ENCODE peak calls at places on chromosomes 5 and 9, in eight cellular contexts. One of them, this sample, is unnamed.

GRCh38 chr5:117800261-117800660 is 1188.1 kb downstream of the DTWD2 start:
- DNase-seq in activated CD8-positive, alpha-beta memory T cell treated with anti-CD3 and anti-CD28 coated beads for 48 hours: no peak
- DNase-seq in CD8-positive, alpha-beta T cell: no peak
- DNase-seq in H9: no peak
- DNase-seq in BJ: no peak
- DNase-seq in psoas muscle: no peak
- DNase-seq in A549: no peak
- DNase-seq in AG10803: no peak
- DNase-seq in this sample: no peak

GRCh38 chr9:93009337-93010015 is 49.0 kb upstream of the SUSD3 start:
- DNase-seq in activated CD8-positive, alpha-beta memory T cell treated with anti-CD3 and anti-CD28 coated beads for 48 hours: no peak
- DNase-seq in CD8-positive, alpha-beta T cell: peak; percentile 29
- DNase-seq in H9: peak; percentile 20
- DNase-seq in BJ: no peak
- DNase-seq in psoas muscle: no peak
- DNase-seq in A549: no peak
- DNase-seq in AG10803: no peak
- DNase-seq in this sample: no peak

GRCh38 chr5:110441035-110441434 is 285.4 kb downstream of the TMEM232 start:
- DNase-seq in activated CD8-positive, alpha-beta memory T cell treated with anti-CD3 and anti-CD28 coated beads for 48 hours: no peak
- DNase-seq in CD8-positive, alpha-beta T cell: no peak
- DNase-seq in H9: peak; percentile 36
- DNase-seq in BJ: no peak
- DNase-seq in psoas muscle: no peak
- DNase-seq in A549: no peak
- DNase-seq in AG10803: peak; percentile 58
- DNase-seq in this sample: no peak

GRCh38 chr5:2553611-2554010 is 197.9 kb downstream of the IRX2 start:
- DNase-seq in activated CD8-positive, alpha-beta memory T cell treated with anti-CD3 and anti-CD28 coated beads for 48 hours: no peak
- DNase-seq in CD8-positive, alpha-beta T cell: no peak
- DNase-seq in H9: no peak
- DNase-seq in BJ: no peak
- DNase-seq in psoas muscle: no peak
- DNase-seq in A549: no peak
- DNase-seq in AG10803: no peak
- DNase-seq in this sample: no peak

GRCh38 chr5:39501403-39501802 is 76.6 kb upstream of the DAB2 start:
- DNase-seq in activated CD8-positive, alpha-beta memory T cell treated with anti-CD3 and anti-CD28 coated beads for 48 hours: no peak
- DNase-seq in CD8-positive, alpha-beta T cell: no peak
- DNase-seq in H9: no peak
- DNase-seq in BJ: no peak
- DNase-seq in psoas muscle: peak; percentile 45
- DNase-seq in A549: no peak
- DNase-seq in AG10803: peak; percentile 93
- DNase-seq in this sample: no peak

GRCh38 chr9:89448381-89448780 is 49.5 kb downstream of the SEMA4D start:
- DNase-seq in activated CD8-positive, alpha-beta memory T cell treated with anti-CD3 and anti-CD28 coated beads for 48 hours: no peak
- DNase-seq in CD8-positive, alpha-beta T cell: no peak
- DNase-seq in H9: no peak
- DNase-seq in BJ: no peak
- DNase-seq in psoas muscle: no peak
- DNase-seq in A549: no peak
- DNase-seq in AG10803: no peak
- DNase-seq in this sample: no peak

GRCh38 chr9:10855847-10856246 is 243.0 kb upstream of the PTPRD start:
- DNase-seq in activated CD8-positive, alpha-beta memory T cell treated with anti-CD3 and anti-CD28 coated beads for 48 hours: no peak
- DNase-seq in CD8-positive, alpha-beta T cell: no peak
- DNase-seq in H9: no peak
- DNase-seq in BJ: no peak
- DNase-seq in psoas muscle: no peak
- DNase-seq in A549: no peak
- DNase-seq in AG10803: no peak
- DNase-seq in this sample: no peak

GRCh38 chr9:35906923-35907699 is 1.1 kb downstream of the HRCT1 start:
- DNase-seq in activated CD8-positive, alpha-beta memory T cell treated with anti-CD3 and anti-CD28 coated beads for 48 hours: no peak
- DNase-seq in CD8-positive, alpha-beta T cell: no peak
- DNase-seq in H9: no peak
- DNase-seq in BJ: no peak
- DNase-seq in psoas muscle: peak; percentile 76
- DNase-seq in A549: no peak
- DNase-seq in AG10803: peak; percentile 91
- DNase-seq in this sample: no peak

GRCh38 chr9:109143881-109144562 is 23.0 kb downstream of the FRRS1L start:
- DNase-seq in activated CD8-positive, alpha-beta memory T cell treated with anti-CD3 and anti-CD28 coated beads for 48 hours: no peak
- DNase-seq in CD8-positive, alpha-beta T cell: no peak
- DNase-seq in H9: peak; percentile 48
- DNase-seq in BJ: no peak
- DNase-seq in psoas muscle: no peak
- DNase-seq in A549: peak; percentile 64
- DNase-seq in AG10803: peak; percentile 28
- DNase-seq in this sample: no peak

GRCh38 chr5:179110528-179110927 is 50.4 kb downstream of the ZNF354C start:
- DNase-seq in activated CD8-positive, alpha-beta memory T cell treated with anti-CD3 and anti-CD28 coated beads for 48 hours: no peak
- DNase-seq in CD8-positive, alpha-beta T cell: no peak
- DNase-seq in H9: no peak
- DNase-seq in BJ: no peak
- DNase-seq in psoas muscle: no peak
- DNase-seq in A549: no peak
- DNase-seq in AG10803: no peak
- DNase-seq in this sample: peak; percentile 51

GRCh38 chr5:110880413-110880812 is 141.6 kb downstream of the SLC25A46 start:
- DNase-seq in activated CD8-positive, alpha-beta memory T cell treated with anti-CD3 and anti-CD28 coated beads for 48 hours: no peak
- DNase-seq in CD8-positive, alpha-beta T cell: no peak
- DNase-seq in H9: no peak
- DNase-seq in BJ: no peak
- DNase-seq in psoas muscle: no peak
- DNase-seq in A549: no peak
- DNase-seq in AG10803: peak; percentile 11
- DNase-seq in this sample: no peak

GRCh38 chr5:68680376-68680775 is 413.4 kb upstream of the SLC30A5 start:
- DNase-seq in activated CD8-positive, alpha-beta memory T cell treated with anti-CD3 and anti-CD28 coated beads for 48 hours: no peak
- DNase-seq in CD8-positive, alpha-beta T cell: no peak
- DNase-seq in H9: no peak
- DNase-seq in BJ: no peak
- DNase-seq in psoas muscle: no peak
- DNase-seq in A549: no peak
- DNase-seq in AG10803: peak; percentile 42
- DNase-seq in this sample: no peak

GRCh38 chr5:109234381-109234780 is 175.4 kb downstream of the PJA2 start:
- DNase-seq in activated CD8-positive, alpha-beta memory T cell treated with anti-CD3 and anti-CD28 coated beads for 48 hours: no peak
- DNase-seq in CD8-positive, alpha-beta T cell: no peak
- DNase-seq in H9: no peak
- DNase-seq in BJ: no peak
- DNase-seq in psoas muscle: no peak
- DNase-seq in A549: no peak
- DNase-seq in AG10803: no peak
- DNase-seq in this sample: no peak

GRCh38 chr9:110115868-110116542 is 92.0 kb downstream of the C9orf152 start:
- DNase-seq in activated CD8-positive, alpha-beta memory T cell treated with anti-CD3 and anti-CD28 coated beads for 48 hours: no peak
- DNase-seq in CD8-positive, alpha-beta T cell: no peak
- DNase-seq in H9: no peak
- DNase-seq in BJ: no peak
- DNase-seq in psoas muscle: no peak
- DNase-seq in A549: no peak
- DNase-seq in AG10803: peak; percentile 77
- DNase-seq in this sample: no peak

GRCh38 chr5:133298447-133298846 is 246.6 kb downstream of the HSPA4 start:
- DNase-seq in activated CD8-positive, alpha-beta memory T cell treated with anti-CD3 and anti-CD28 coated beads for 48 hours: no peak
- DNase-seq in CD8-positive, alpha-beta T cell: no peak
- DNase-seq in H9: no peak
- DNase-seq in BJ: no peak
- DNase-seq in psoas muscle: no peak
- DNase-seq in A549: no peak
- DNase-seq in AG10803: no peak
- DNase-seq in this sample: no peak

GRCh38 chr5:54249210-54250028 is 61.0 kb downstream of the ARL15 start:
- DNase-seq in activated CD8-positive, alpha-beta memory T cell treated with anti-CD3 and anti-CD28 coated beads for 48 hours: no peak
- DNase-seq in CD8-positive, alpha-beta T cell: peak; percentile 56
- DNase-seq in H9: no peak
- DNase-seq in BJ: no peak
- DNase-seq in psoas muscle: no peak
- DNase-seq in A549: no peak
- DNase-seq in AG10803: peak; percentile 59
- DNase-seq in this sample: no peak

GRCh38 chr5:14165375-14166091 is 22.4 kb downstream of the TRIO start:
- DNase-seq in activated CD8-positive, alpha-beta memory T cell treated with anti-CD3 and anti-CD28 coated beads for 48 hours: no peak
- DNase-seq in CD8-positive, alpha-beta T cell: no peak
- DNase-seq in H9: no peak
- DNase-seq in BJ: no peak
- DNase-seq in psoas muscle: no peak
- DNase-seq in A549: peak; percentile 89
- DNase-seq in AG10803: peak; percentile 42
- DNase-seq in this sample: no peak

GRCh38 chr5:53480474-53481353 is at the start of gene FST:
- DNase-seq in activated CD8-positive, alpha-beta memory T cell treated with anti-CD3 and anti-CD28 coated beads for 48 hours: no peak
- DNase-seq in CD8-positive, alpha-beta T cell: no peak
- DNase-seq in H9: peak; percentile 42
- DNase-seq in BJ: no peak
- DNase-seq in psoas muscle: no peak
- DNase-seq in A549: peak; percentile 25
- DNase-seq in AG10803: no peak
- DNase-seq in this sample: peak; percentile 71

GRCh38 chr9:69223605-69224004 is 49.5 kb downstream of the TJP2 start:
- DNase-seq in activated CD8-positive, alpha-beta memory T cell treated with anti-CD3 and anti-CD28 coated beads for 48 hours: no peak
- DNase-seq in CD8-positive, alpha-beta T cell: no peak
- DNase-seq in H9: peak; percentile 79
- DNase-seq in BJ: peak; percentile 15
- DNase-seq in psoas muscle: no peak
- DNase-seq in A549: peak; percentile 64
- DNase-seq in AG10803: peak; percentile 73
- DNase-seq in this sample: no peak

GRCh38 chr5:80871541-80871961 is 88.6 kb upstream of the RASGRF2 start:
- DNase-seq in activated CD8-positive, alpha-beta memory T cell treated with anti-CD3 and anti-CD28 coated beads for 48 hours: no peak
- DNase-seq in CD8-positive, alpha-beta T cell: no peak
- DNase-seq in H9: no peak
- DNase-seq in BJ: no peak
- DNase-seq in psoas muscle: no peak
- DNase-seq in A549: peak; percentile 10
- DNase-seq in AG10803: peak; percentile 31
- DNase-seq in this sample: no peak

GRCh38 chr9:70340572-70340971 is 73.9 kb downstream of the KLF9 start:
- DNase-seq in activated CD8-positive, alpha-beta memory T cell treated with anti-CD3 and anti-CD28 coated beads for 48 hours: no peak
- DNase-seq in CD8-positive, alpha-beta T cell: no peak
- DNase-seq in H9: no peak
- DNase-seq in BJ: peak; percentile 8
- DNase-seq in psoas muscle: no peak
- DNase-seq in A549: peak; percentile 18
- DNase-seq in AG10803: peak; percentile 47
- DNase-seq in this sample: no peak

GRCh38 chr9:9749591-9749990 is 863.2 kb downstream of the PTPRD start:
- DNase-seq in activated CD8-positive, alpha-beta memory T cell treated with anti-CD3 and anti-CD28 coated beads for 48 hours: no peak
- DNase-seq in CD8-positive, alpha-beta T cell: no peak
- DNase-seq in H9: no peak
- DNase-seq in BJ: no peak
- DNase-seq in psoas muscle: no peak
- DNase-seq in A549: no peak
- DNase-seq in AG10803: no peak
- DNase-seq in this sample: no peak

GRCh38 chr9:24487250-24487861 is 58.3 kb downstream of the IZUMO3 start:
- DNase-seq in activated CD8-positive, alpha-beta memory T cell treated with anti-CD3 and anti-CD28 coated beads for 48 hours: no peak
- DNase-seq in CD8-positive, alpha-beta T cell: no peak
- DNase-seq in H9: no peak
- DNase-seq in BJ: no peak
- DNase-seq in psoas muscle: no peak
- DNase-seq in A549: no peak
- DNase-seq in AG10803: no peak
- DNase-seq in this sample: no peak

GRCh38 chr9:36319806-36320205 is 61.6 kb upstream of the GNE start:
- DNase-seq in activated CD8-positive, alpha-beta memory T cell treated with anti-CD3 and anti-CD28 coated beads for 48 hours: no peak
- DNase-seq in CD8-positive, alpha-beta T cell: no peak
- DNase-seq in H9: no peak
- DNase-seq in BJ: no peak
- DNase-seq in psoas muscle: no peak
- DNase-seq in A549: peak; percentile 58
- DNase-seq in AG10803: peak; percentile 47
- DNase-seq in this sample: no peak

GRCh38 chr9:123872710-123873109 is 57.2 kb downstream of the DENND1A start:
- DNase-seq in activated CD8-positive, alpha-beta memory T cell treated with anti-CD3 and anti-CD28 coated beads for 48 hours: no peak
- DNase-seq in CD8-positive, alpha-beta T cell: no peak
- DNase-seq in H9: no peak
- DNase-seq in BJ: no peak
- DNase-seq in psoas muscle: no peak
- DNase-seq in A549: no peak
- DNase-seq in AG10803: no peak
- DNase-seq in this sample: no peak

GRCh38 chr5:10441992-10442435 is 335 bp downstream of the ROPN1L start:
- DNase-seq in activated CD8-positive, alpha-beta memory T cell treated with anti-CD3 and anti-CD28 coated beads for 48 hours: no peak
- DNase-seq in CD8-positive, alpha-beta T cell: no peak
- DNase-seq in H9: no peak
- DNase-seq in BJ: no peak
- DNase-seq in psoas muscle: no peak
- DNase-seq in A549: peak; percentile 66
- DNase-seq in AG10803: no peak
- DNase-seq in this sample: no peak

GRCh38 chr9:36151306-36152210 is 15.0 kb downstream of the GLIPR2 start:
- DNase-seq in activated CD8-positive, alpha-beta memory T cell treated with anti-CD3 and anti-CD28 coated beads for 48 hours: peak; percentile 78
- DNase-seq in CD8-positive, alpha-beta T cell: peak; percentile 90
- DNase-seq in H9: no peak
- DNase-seq in BJ: no peak
- DNase-seq in psoas muscle: peak; percentile 54
- DNase-seq in A549: no peak
- DNase-seq in AG10803: peak; percentile 75
- DNase-seq in this sample: no peak

GRCh38 chr5:62043289-62044274 is 262.4 kb upstream of the KIF2A start:
- DNase-seq in activated CD8-positive, alpha-beta memory T cell treated with anti-CD3 and anti-CD28 coated beads for 48 hours: no peak
- DNase-seq in CD8-positive, alpha-beta T cell: no peak
- DNase-seq in H9: peak; percentile 73
- DNase-seq in BJ: no peak
- DNase-seq in psoas muscle: no peak
- DNase-seq in A549: no peak
- DNase-seq in AG10803: no peak
- DNase-seq in this sample: no peak

GRCh38 chr5:42005561-42006153 is 80.6 kb downstream of the FBXO4 start:
- DNase-seq in activated CD8-positive, alpha-beta memory T cell treated with anti-CD3 and anti-CD28 coated beads for 48 hours: no peak
- DNase-seq in CD8-positive, alpha-beta T cell: no peak
- DNase-seq in H9: no peak
- DNase-seq in BJ: no peak
- DNase-seq in psoas muscle: no peak
- DNase-seq in A549: peak; percentile 8
- DNase-seq in AG10803: peak; percentile 36
- DNase-seq in this sample: no peak

GRCh38 chr9:117425562-117425961 is 10.7 kb upstream of the ASTN2 start:
- DNase-seq in activated CD8-positive, alpha-beta memory T cell treated with anti-CD3 and anti-CD28 coated beads for 48 hours: no peak
- DNase-seq in CD8-positive, alpha-beta T cell: no peak
- DNase-seq in H9: no peak
- DNase-seq in BJ: no peak
- DNase-seq in psoas muscle: no peak
- DNase-seq in A549: no peak
- DNase-seq in AG10803: no peak
- DNase-seq in this sample: no peak

GRCh38 chr9:134219721-134220060 is 55.3 kb upstream of the RNU6ATAC start:
- DNase-seq in activated CD8-positive, alpha-beta memory T cell treated with anti-CD3 and anti-CD28 coated beads for 48 hours: no peak
- DNase-seq in CD8-positive, alpha-beta T cell: no peak
- DNase-seq in H9: no peak
- DNase-seq in BJ: no peak
- DNase-seq in psoas muscle: peak; percentile 8
- DNase-seq in A549: no peak
- DNase-seq in AG10803: no peak
- DNase-seq in this sample: no peak

GRCh38 chr5:158124606-158125316 is 265.8 kb upstream of the CLINT1 start:
- DNase-seq in activated CD8-positive, alpha-beta memory T cell treated with anti-CD3 and anti-CD28 coated beads for 48 hours: no peak
- DNase-seq in CD8-positive, alpha-beta T cell: no peak
- DNase-seq in H9: no peak
- DNase-seq in BJ: no peak
- DNase-seq in psoas muscle: no peak
- DNase-seq in A549: no peak
- DNase-seq in AG10803: no peak
- DNase-seq in this sample: no peak

GRCh38 chr5:154467655-154468354 is 10.2 kb downstream of the HAND1 start:
- DNase-seq in activated CD8-positive, alpha-beta memory T cell treated with anti-CD3 and anti-CD28 coated beads for 48 hours: no peak
- DNase-seq in CD8-positive, alpha-beta T cell: peak; percentile 80
- DNase-seq in H9: peak; percentile 88
- DNase-seq in BJ: no peak
- DNase-seq in psoas muscle: peak; percentile 79
- DNase-seq in A549: peak; percentile 94
- DNase-seq in AG10803: peak; percentile 57
- DNase-seq in this sample: peak; percentile 86

GRCh38 chr9:136925414-136926153 is 19.0 kb downstream of the FBXW5 start:
- DNase-seq in activated CD8-positive, alpha-beta memory T cell treated with anti-CD3 and anti-CD28 coated beads for 48 hours: no peak
- DNase-seq in CD8-positive, alpha-beta T cell: no peak
- DNase-seq in H9: peak; percentile 32
- DNase-seq in BJ: no peak
- DNase-seq in psoas muscle: no peak
- DNase-seq in A549: no peak
- DNase-seq in AG10803: no peak
- DNase-seq in this sample: peak; percentile 66

This sample was measured in type B pancreatic cell.